ENCODE peak calls at places on chromosomes 4 and X, in five cellular contexts. I, K, W, D and M are unnamed samples. For H3K27me3, the result is how much of the 10 kb centered on the place peaks cover.

GRCh38 chr4:7267829-7268228 is 75.5 kb downstream of the SORCS2 start:
- DNase-seq in I (no peak), K (no peak), W (no peak), D (no peak), M (no peak)

GRCh38 chr4:38673109-38673978 is 9.3 kb downstream of the KLF3 start:
- DNase-seq in I (no peak), K (peak), W (no peak), D (peak), M (no peak)

GRCh38 chr4:95532305-95532704 is 16.5 kb downstream of the UNC5C start:
- DNase-seq in I (no peak), K (no peak), W (no peak), D (no peak), M (no peak)

GRCh38 chr4:139988863-139989765 is 164.9 kb downstream of the MAML3 start:
- DNase-seq in I (no peak), K (peak), W (no peak), D (no peak), M (no peak)

GRCh38 chr4:110049951-110050925 is 137.6 kb downstream of the EGF start:
- DNase-seq in I (peak), K (peak), W (peak), D (peak), M (peak)

GRCh38 chrX:102976290-102976689 is 39.2 kb downstream of the RAB40AL start:
- DNase-seq in I (no peak), K (no peak), W (no peak), D (no peak), M (no peak)

GRCh38 chrX:138847930-138848329 is 136.4 kb upstream of the FGF13 start:
- DNase-seq in I (no peak), K (no peak), W (no peak), D (no peak), M (no peak)

GRCh38 chr4:70508801-70509200 is 9.6 kb upstream of the AMTN start:
- DNase-seq in I (no peak), K (no peak), W (no peak), D (no peak), M (no peak)

GRCh38 chr4:15164571-15164970 is 162.3 kb downstream of the CPEB2 start:
- DNase-seq in I (no peak), K (no peak), W (no peak), D (no peak), M (no peak)

GRCh38 chrX:40132751-40133150 is 35.0 kb upstream of the BCOR start:
- DNase-seq in I (no peak), K (peak), W (no peak), D (peak), M (no peak)

GRCh38 chr4:8291701-8292387 is 22.3 kb downstream of the HTRA3 start:
- DNase-seq in I (no peak), K (no peak), W (no peak), D (no peak), M (no peak)

GRCh38 chr4:107034091-107034698 is 1.9 kb downstream of the DKK2 start:
- DNase-seq in I (no peak), K (peak), W (peak), D (peak), M (no peak)

GRCh38 chr4:109164011-109164410 is 138.4 kb downstream of the COL25A1 start:
- DNase-seq in I (no peak), K (no peak), W (no peak), D (no peak), M (no peak)

GRCh38 chr4:8396762-8397406 is 43.6 kb downstream of the ACOX3 start:
- DNase-seq in I (no peak), K (no peak), W (no peak), D (no peak), M (no peak)

GRCh38 chr4:2092653-2093000 is 33.5 kb downstream of the NAT8L start:
- DNase-seq in I (no peak), K (no peak), W (no peak), D (no peak), M (no peak)

GRCh38 chr4:155883895-155884294 is 17.8 kb upstream of the ASIC5 start:
- DNase-seq in I (no peak), K (no peak), W (no peak), D (no peak), M (no peak)

GRCh38 chrX:3351287-3351686 is 4.8 kb upstream of the MXRA5 start:
- DNase-seq in I (no peak), K (no peak), W (no peak), D (no peak), M (no peak)

GRCh38 chr4:147863808-147864472 is 132.1 kb downstream of the ARHGAP10 start:
- DNase-seq in I (no peak), K (no peak), W (no peak), D (no peak), M (no peak)

GRCh38 chrX:55487143-55487542 is 2.5 kb downstream of the USP51 start:
- DNase-seq in I (no peak), K (no peak), W (no peak), D (no peak), M (no peak)

GRCh38 chrX:55489315-55490009 is at the start of gene USP51:
- DNase-seq in I (peak), K (peak), W (peak), D (peak), M (no peak)

GRCh38 chrX:55488559-55489314 is 911 bp downstream of the USP51 start:
- DNase-seq in I (peak), K (peak), W (peak), D (peak), M (peak)

GRCh38 chrX:55486736-55487135 is 2.9 kb downstream of the USP51 start:
- DNase-seq in I (no peak), K (no peak), W (no peak), D (no peak), M (no peak)

GRCh38 chrX:55488268-55488558 is 1.4 kb downstream of the USP51 start:
- DNase-seq in I (no peak), K (no peak), W (no peak), D (no peak), M (no peak)
- H3K4me3 ChIP-seq in I (peak), K (peak), W (peak), D (peak), M (no peak)

GRCh38 chrX:132743086-132743485 is 215.3 kb downstream of the HS6ST2 start:
- DNase-seq in I (no peak), K (no peak), W (no peak), D (no peak), M (no peak)
- H3K27me3 ChIP-seq in I (under half), K (under half), W (under half), D (under half), M (under half)

GRCh38 chrX:123807825-123808416 is 51.9 kb upstream of the XIAP start:
- DNase-seq in I (no peak), K (no peak), W (no peak), D (no peak), M (no peak)

GRCh38 chrX:123797543-123798447 is 62.1 kb upstream of the XIAP start:
- DNase-seq in I (no peak), K (no peak), W (no peak), D (no peak), M (no peak)

DNA sequence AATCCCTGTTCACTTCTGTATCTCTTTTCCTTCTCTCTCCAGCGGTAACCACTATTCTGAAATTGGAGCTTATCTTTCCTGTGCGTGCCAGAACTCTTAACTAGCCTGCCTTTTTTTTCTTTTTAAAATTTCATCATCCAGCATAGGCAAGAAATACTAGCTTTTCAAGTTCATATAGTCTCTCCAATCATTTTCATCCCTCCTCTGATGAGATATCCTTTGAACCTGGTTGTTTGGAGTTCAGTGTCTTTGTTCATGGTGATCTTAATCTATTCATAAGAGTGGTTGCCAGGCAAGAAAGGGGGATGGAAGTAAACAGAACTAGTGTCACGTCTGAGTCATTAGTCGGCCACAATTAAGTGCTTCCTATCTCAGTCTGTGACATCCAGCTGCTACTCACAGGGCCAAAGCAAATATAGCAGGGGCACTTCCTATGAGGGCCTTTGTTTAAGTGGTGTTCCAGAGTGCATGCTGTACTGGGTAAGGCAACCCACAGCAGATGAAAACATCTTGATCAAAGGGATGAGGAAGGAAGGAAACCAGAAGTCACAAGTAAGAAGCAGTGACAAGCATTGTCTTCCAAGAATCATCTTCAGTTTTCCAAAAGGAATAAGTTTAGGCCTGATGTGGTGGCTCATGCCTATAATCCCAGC is 56.4 kb upstream of the XIAP start:
- DNase-seq in I (peak), K (peak), W (peak), D (no peak), M (peak)
- H3K27ac ChIP-seq in I (no peak), K (peak), W (no peak), D (no peak), M (no peak)

DNA sequence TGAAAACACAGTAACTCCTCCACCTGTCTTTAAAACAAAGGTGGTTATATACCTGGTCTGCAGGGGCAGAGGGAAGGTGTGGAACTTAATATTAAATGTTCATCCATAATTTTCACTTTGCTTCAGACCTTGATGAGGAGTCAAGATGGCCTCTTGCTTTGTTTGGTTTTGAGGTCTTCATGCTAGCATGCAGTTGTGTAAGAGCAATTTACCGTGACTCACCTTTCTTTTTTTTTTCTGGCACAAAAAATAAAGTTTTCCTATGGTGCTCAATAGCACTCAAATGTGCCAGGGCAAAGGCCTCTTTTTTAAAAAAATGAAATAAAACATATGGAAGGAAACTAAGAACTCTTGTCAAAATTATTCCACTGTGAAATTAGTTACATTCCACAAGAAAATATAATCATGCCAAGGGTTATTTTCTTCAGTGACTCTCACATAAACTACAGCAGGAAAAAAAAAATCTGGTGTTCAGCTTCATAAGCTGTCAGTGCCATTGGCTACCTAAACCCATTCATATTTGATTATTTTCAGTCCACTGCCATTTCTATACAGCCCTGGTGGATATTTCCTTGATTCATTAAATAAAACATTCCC is 128.2 kb downstream of the SLC7A11 start:
- DNase-seq in I (no peak), K (no peak), W (no peak), D (no peak), M (no peak)
- H3K4me3 ChIP-seq in I (no peak), K (no peak), W (no peak), D (no peak), M (no peak)

DNA sequence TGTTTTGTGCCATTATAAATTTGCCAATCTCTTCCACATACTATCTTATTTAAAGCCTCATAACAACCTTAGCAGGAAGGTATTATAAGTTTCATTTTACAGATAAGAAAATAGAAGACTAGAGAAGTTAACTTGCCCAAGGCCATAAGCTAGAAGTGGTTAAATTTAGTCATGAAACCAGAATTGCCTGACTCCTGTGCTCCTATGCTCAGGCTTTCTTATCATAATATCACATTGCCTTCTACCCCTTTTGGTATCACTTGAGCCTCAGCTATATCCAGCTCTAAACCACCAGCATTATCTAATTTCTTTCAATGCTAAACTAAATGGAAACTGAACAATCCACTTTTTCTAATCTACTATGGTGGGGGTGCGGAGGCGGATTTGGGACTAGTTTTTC is 164.7 kb downstream of the GBA3 start:
- DNase-seq in I (no peak), K (no peak), W (no peak), D (no peak), M (no peak)
- H3K27me3 ChIP-seq in I (under half), K (under half), W (under half), D (under half), M (under half)